ENCODE peak calls at places on chromosomes 12 and 14, in eight cellular contexts. X is ovary, T is fibroblast of mammary gland, W is skeletal muscle cell, C is Caco-2, N is right lobe of liver, O is tibial nerve, H is Peyer's patch. E is an unnamed sample.

GRCh38 chr14:89368490-89369477 is 48.2 kb downstream of the FOXN3 start:
- DNase-seq in O (no peak), C (peak), T (no peak), H (no peak), W (no peak), X (no peak), N (peak), E (no peak)

GRCh38 chr12:113072136-113072535 is 15.6 kb downstream of the DTX1 start:
- DNase-seq in C (no peak), T (peak), W (no peak), H (no peak), N (no peak), X (no peak), O (no peak), E (no peak)

GRCh38 chr12:106774808-106775524 is 484 bp downstream of the RIC8B start:
- DNase-seq in O (no peak), T (no peak), H (peak), W (no peak), N (no peak), X (no peak), C (no peak), E (no peak)

GRCh38 chr12:85057370-85057963 is 21.3 kb downstream of the LRRIQ1 start:
- DNase-seq in H (no peak), O (no peak), W (no peak), N (no peak), C (peak), X (no peak), T (peak), E (no peak)

GRCh38 chr14:35355981-35356839 is 48.3 kb downstream of the NFKBIA start:
- DNase-seq in X (no peak), N (peak), W (no peak), T (no peak), H (no peak), C (peak), O (no peak), E (peak)

GRCh38 chr14:75885829-75886228 is 96.0 kb downstream of the TGFB3 start:
- DNase-seq in X (no peak), N (no peak), H (no peak), C (no peak), O (no peak), T (peak), W (no peak), E (no peak)

GRCh38 chr12:3311027-3311402 is 180.0 kb upstream of the PRMT8 start:
- DNase-seq in O (no peak), T (peak), X (no peak), H (no peak), N (no peak), C (no peak), W (no peak), E (no peak)

GRCh38 chr14:95174184-95174804 is 17.0 kb upstream of the DICER1 start:
- DNase-seq in N (no peak), X (no peak), H (no peak), W (no peak), O (no peak), C (no peak), T (peak), E (no peak)

GRCh38 chr12:77349703-77350102 is 284.3 kb upstream of the E2F7 start:
- DNase-seq in N (no peak), O (no peak), H (no peak), X (no peak), W (no peak), T (peak), C (no peak), E (no peak)

GRCh38 chr12:118187746-118188390 is 51.9 kb downstream of the PEBP1 start:
- DNase-seq in X (no peak), W (no peak), H (no peak), T (peak), C (no peak), O (no peak), N (no peak), E (no peak)

GRCh38 chr14:101561145-101561896 is at the start of gene DIO3:
- DNase-seq in N (peak), C (peak), W (no peak), T (no peak), X (peak), H (no peak), O (peak), E (peak)

GRCh38 chr12:113231275-113232231 is 10.3 kb downstream of the TPCN1 start:
- DNase-seq in H (no peak), C (peak), W (no peak), O (no peak), T (no peak), X (no peak), N (no peak), E (no peak)

GRCh38 chr12:52495385-52495784 is 2.3 kb upstream of the KRT6A start:
- DNase-seq in C (no peak), H (no peak), T (peak), O (no peak), N (no peak), X (no peak), W (no peak), E (peak)

GRCh38 chr14:105051182-105052109 is 13.8 kb downstream of the GPR132 start:
- DNase-seq in C (no peak), W (no peak), O (no peak), X (no peak), N (no peak), H (no peak), T (no peak), E (peak)

GRCh38 chr12:31220633-31221565 is 105.1 kb downstream of the SINHCAF start:
- DNase-seq in X (no peak), H (no peak), T (peak), O (no peak), C (no peak), W (no peak), N (no peak), E (no peak)

GRCh38 chr12:4116251-4117111 is 157.1 kb upstream of the CCND2 start:
- DNase-seq in C (peak), O (no peak), H (no peak), T (peak), X (no peak), W (peak), N (no peak), E (no peak)

GRCh38 chr14:77311217-77311616 is 9.5 kb downstream of the POMT2 start:
- DNase-seq in C (no peak), O (no peak), W (peak), N (no peak), X (no peak), H (no peak), T (peak), E (no peak)

GRCh38 chr14:68544150-68544892 is 248.5 kb downstream of the ZFP36L1 start:
- DNase-seq in C (no peak), T (peak), O (no peak), H (no peak), W (peak), N (no peak), X (peak), E (no peak)

GRCh38 chr14:93207468-93208308 is 632 bp downstream of the UBR7 start:
- DNase-seq in T (peak), H (peak), C (peak), W (peak), N (no peak), O (peak), X (no peak), E (no peak)

GRCh38 chr14:95300697-95301526 is 18.8 kb downstream of the CLMN start:
- DNase-seq in O (no peak), H (no peak), T (no peak), N (no peak), C (no peak), X (no peak), W (no peak), E (no peak)

GRCh38 chr12:52659395-52659794 is 7.4 kb upstream of the KRT2 start:
- DNase-seq in H (no peak), W (no peak), X (no peak), C (no peak), T (no peak), N (no peak), O (no peak), E (no peak)

GRCh38 chr12:90938451-90938850 is 16.5 kb downstream of the CCER1 start:
- DNase-seq in H (no peak), O (no peak), W (peak), N (no peak), T (peak), X (no peak), C (no peak), E (no peak)

GRCh38 chr14:66746316-66747006 is 238.5 kb downstream of the GPHN start:
- DNase-seq in T (peak), W (peak), O (no peak), H (no peak), C (no peak), X (no peak), N (no peak), E (no peak)

GRCh38 chr12:58310368-58310767 is 369.0 kb downstream of the ATP23 start:
- DNase-seq in H (no peak), T (peak), N (no peak), W (peak), X (no peak), O (no peak), C (no peak), E (no peak)

GRCh38 chr12:121797937-121798801 is 4.7 kb upstream of the RHOF start:
- DNase-seq in H (no peak), O (peak), W (no peak), N (peak), X (peak), T (peak), C (peak), E (no peak)
- H3K4me3 ChIP-seq in H (no peak), O (no peak), W (peak), N (peak), X (no peak), T (peak), C (no peak), E (peak)

DNA sequence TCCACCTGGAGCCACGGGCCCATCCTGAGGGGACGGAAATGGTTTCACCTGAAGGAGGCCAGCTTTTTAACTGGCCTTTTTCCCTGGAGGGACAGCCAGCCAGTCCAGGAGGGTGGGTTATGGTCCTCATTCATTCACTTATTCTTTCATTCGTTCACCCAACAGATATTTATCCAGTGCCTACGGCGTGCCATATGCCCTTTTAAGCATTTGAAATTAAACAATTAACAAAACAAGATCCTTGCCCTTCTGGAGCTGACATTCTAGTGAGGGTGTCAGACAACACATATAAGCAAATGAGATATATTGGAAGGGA is 438 bp upstream of the ABCB9 start:
- DNase-seq in X (no peak), W (no peak), H (no peak), T (no peak), O (no peak), C (no peak), N (no peak), E (no peak)
- H3K4me3 ChIP-seq in X (peak), W (no peak), H (no peak), T (no peak), O (no peak), C (no peak), N (no peak), E (no peak)

DNA sequence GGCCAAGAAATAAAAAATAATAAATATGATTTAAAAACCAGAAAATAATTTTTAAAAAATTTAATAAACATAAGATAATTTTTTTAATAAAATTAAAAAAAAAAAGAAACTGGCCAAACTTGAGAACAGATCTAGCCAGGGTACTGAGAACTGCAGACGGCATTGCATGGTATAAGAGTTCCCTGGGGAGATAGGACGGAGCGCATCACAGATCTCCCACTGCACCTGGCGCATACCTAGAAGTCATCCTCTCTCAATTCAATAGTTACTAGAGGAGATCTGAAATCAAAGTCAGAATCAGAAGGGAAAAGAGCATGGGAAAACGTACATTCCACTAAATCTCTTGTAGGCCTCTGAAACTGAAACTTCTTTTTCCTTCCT is 58.9 kb upstream of the BCL2L14 start:
- DNase-seq in X (no peak), N (no peak), T (no peak), W (no peak), O (no peak), H (no peak), C (no peak), E (no peak)
- H3K4me3 ChIP-seq in X (no peak), N (no peak), T (no peak), W (no peak), O (no peak), H (no peak), C (no peak), E (no peak)

GRCh38 chr14:70666364-70666691 is 24.6 kb downstream of the TTC9 start:
- DNase-seq in H (no peak), N (no peak), T (no peak), C (no peak), O (no peak), X (no peak), W (no peak), E (no peak)
- H3K4me3 ChIP-seq in H (no peak), N (no peak), T (no peak), C (no peak), O (no peak), X (no peak), W (no peak), E (no peak)